ENCODE peak calls at places on chromosomes 5 and 9, in seven cellular contexts. E, N, T, B, Y, S and X are unnamed samples.

GRCh38 chr9:134364391-134365114 is 38.3 kb downstream of the RXRA start:
- DNase-seq in E (no peak), N (no peak), T (no peak), B (no peak), Y (no peak), S (no peak), X (no peak)

GRCh38 chr5:32909207-32909606 is 198.1 kb downstream of the NPR3 start:
- DNase-seq in E (no peak), N (no peak), T (no peak), B (no peak), Y (peak), S (no peak), X (no peak)

GRCh38 chr9:73871636-73872035 is 625.5 kb upstream of the RORB start:
- DNase-seq in E (no peak), N (no peak), T (peak), B (no peak), Y (no peak), S (no peak), X (no peak)

GRCh38 chr5:60856059-60856458 is 12.0 kb upstream of the ELOVL7 start:
- DNase-seq in E (peak), N (no peak), T (no peak), B (peak), Y (peak), S (no peak), X (no peak)

GRCh38 chr5:132258102-132259060 is 885 bp downstream of the PDLIM4 start:
- DNase-seq in E (peak), N (peak), T (no peak), B (peak), Y (peak), S (no peak), X (peak)

GRCh38 chr9:108521063-108521462 is 334.7 kb downstream of the ACTL7B start:
- DNase-seq in E (peak), N (peak), T (peak), B (peak), Y (peak), S (no peak), X (no peak)

GRCh38 chr5:81167078-81167477 is 66.0 kb upstream of the CKMT2 start:
- DNase-seq in E (no peak), N (no peak), T (no peak), B (no peak), Y (no peak), S (no peak), X (no peak)

GRCh38 chr9:137129089-137129455 is 9.9 kb upstream of the GRIN1 start:
- DNase-seq in E (no peak), N (no peak), T (no peak), B (no peak), Y (peak), S (no peak), X (peak)

GRCh38 chr5:53416144-53416730 is 64.2 kb upstream of the FST start:
- DNase-seq in E (peak), N (no peak), T (no peak), B (peak), Y (no peak), S (no peak), X (no peak)

GRCh38 chr5:134446938-134447337 is 35.3 kb upstream of the CDKN2AIPNL start:
- DNase-seq in E (no peak), N (no peak), T (no peak), B (no peak), Y (no peak), S (no peak), X (peak)

GRCh38 chr5:60929024-60929423 is 15.8 kb downstream of the ERCC8 start:
- DNase-seq in E (peak), N (no peak), T (no peak), B (peak), Y (peak), S (no peak), X (no peak)

GRCh38 chr9:111561165-111561719 is 36.3 kb downstream of the ZNF483 start:
- DNase-seq in E (no peak), N (no peak), T (no peak), B (no peak), Y (no peak), S (no peak), X (no peak)

GRCh38 chr5:113230711-113231652 is 203.8 kb downstream of the TSSK1B start:
- DNase-seq in E (peak), N (peak), T (no peak), B (peak), Y (peak), S (no peak), X (no peak)

GRCh38 chr5:95620030-95620869 is at the start of gene GPR150:
- DNase-seq in E (no peak), N (peak), T (peak), B (peak), Y (peak), S (peak), X (peak)

GRCh38 chr9:4145482-4145881 is 154.4 kb downstream of the GLIS3 start:
- DNase-seq in E (no peak), N (no peak), T (no peak), B (no peak), Y (no peak), S (no peak), X (no peak)

GRCh38 chr9:126723807-126724172 is 81.0 kb upstream of the ZBTB43 start:
- DNase-seq in E (no peak), N (no peak), T (no peak), B (no peak), Y (no peak), S (no peak), X (no peak)

GRCh38 chr9:31715250-31715649 is 669.2 kb upstream of the ACO1 start:
- DNase-seq in E (no peak), N (no peak), T (no peak), B (peak), Y (no peak), S (no peak), X (no peak)

GRCh38 chr9:120344230-120344629 is 235.7 kb downstream of the CDK5RAP2 start:
- DNase-seq in E (peak), N (peak), T (no peak), B (peak), Y (peak), S (no peak), X (no peak)

GRCh38 chr5:42767491-42768105 is 11.0 kb downstream of the CCDC152 start:
- DNase-seq in E (peak), N (peak), T (no peak), B (peak), Y (peak), S (peak), X (no peak)

GRCh38 chr9:82797539-82797938 is 265.4 kb downstream of the RASEF start:
- DNase-seq in E (no peak), N (no peak), T (no peak), B (no peak), Y (no peak), S (peak), X (peak)

GRCh38 chr9:97984188-97985057 is 1.3 kb downstream of the ANP32B start:
- DNase-seq in E (peak), N (peak), T (peak), B (peak), Y (peak), S (peak), X (peak)

GRCh38 chr9:97987490-97987889 is 4.3 kb downstream of the ANP32B start:
- DNase-seq in E (no peak), N (no peak), T (no peak), B (no peak), Y (no peak), S (no peak), X (no peak)

GRCh38 chr9:97983524-97984187 is 515 bp downstream of the ANP32B start:
- DNase-seq in E (peak), N (peak), T (peak), B (peak), Y (peak), S (peak), X (peak)

GRCh38 chr9:97985058-97985861 is 2.1 kb downstream of the ANP32B start:
- DNase-seq in E (peak), N (peak), T (no peak), B (peak), Y (peak), S (peak), X (peak)

DNA sequence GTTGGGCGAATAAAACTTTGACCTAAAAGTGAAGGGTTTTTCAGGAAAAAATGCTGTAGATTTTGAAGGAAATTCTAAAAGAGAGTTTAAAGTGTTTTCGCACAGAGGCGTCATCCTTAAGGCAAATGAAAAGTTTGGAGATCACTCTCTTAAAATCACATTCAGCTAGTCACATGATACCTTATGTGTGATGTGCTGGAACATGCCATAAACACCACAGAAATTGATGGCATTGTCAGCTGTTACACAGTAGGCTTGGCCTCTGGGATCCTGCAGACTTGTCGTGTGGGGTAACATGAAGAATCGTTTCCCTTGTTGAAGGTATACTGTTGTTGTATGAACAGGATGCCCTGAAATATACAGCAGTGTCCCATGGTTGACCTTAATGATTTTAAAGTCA is 3.3 kb downstream of the ANP32B start:
- DNase-seq in E (peak), N (no peak), T (no peak), B (peak), Y (no peak), S (no peak), X (no peak)
- H3K4me3 ChIP-seq in E (no peak), N (no peak), T (peak), B (no peak), Y (no peak), S (no peak), X (no peak)

DNA sequence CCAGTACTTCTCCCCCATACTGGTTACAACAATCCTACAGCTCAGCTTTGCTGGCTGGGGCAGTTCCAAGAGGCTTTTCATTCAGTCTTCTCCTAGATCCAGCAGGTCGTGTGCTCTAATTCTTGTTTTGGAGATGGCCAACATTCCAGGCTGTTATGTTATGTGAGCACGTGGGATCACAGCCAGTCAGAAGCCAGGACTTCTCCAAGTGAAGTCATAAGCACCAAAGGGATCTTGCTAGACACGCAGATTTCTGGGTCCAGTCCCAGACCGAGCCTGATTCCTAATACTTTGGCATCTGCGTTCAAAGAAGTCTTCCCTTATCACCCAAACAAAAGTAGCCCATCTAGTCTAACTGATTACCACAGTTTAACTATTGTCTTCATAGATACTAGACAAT is 1.4 kb upstream of the LARP1 start:
- DNase-seq in E (peak), N (no peak), T (peak), B (peak), Y (peak), S (peak), X (peak)
- H3K4me3 ChIP-seq in E (no peak), N (no peak), T (peak), B (peak), Y (no peak), S (no peak), X (no peak)

DNA sequence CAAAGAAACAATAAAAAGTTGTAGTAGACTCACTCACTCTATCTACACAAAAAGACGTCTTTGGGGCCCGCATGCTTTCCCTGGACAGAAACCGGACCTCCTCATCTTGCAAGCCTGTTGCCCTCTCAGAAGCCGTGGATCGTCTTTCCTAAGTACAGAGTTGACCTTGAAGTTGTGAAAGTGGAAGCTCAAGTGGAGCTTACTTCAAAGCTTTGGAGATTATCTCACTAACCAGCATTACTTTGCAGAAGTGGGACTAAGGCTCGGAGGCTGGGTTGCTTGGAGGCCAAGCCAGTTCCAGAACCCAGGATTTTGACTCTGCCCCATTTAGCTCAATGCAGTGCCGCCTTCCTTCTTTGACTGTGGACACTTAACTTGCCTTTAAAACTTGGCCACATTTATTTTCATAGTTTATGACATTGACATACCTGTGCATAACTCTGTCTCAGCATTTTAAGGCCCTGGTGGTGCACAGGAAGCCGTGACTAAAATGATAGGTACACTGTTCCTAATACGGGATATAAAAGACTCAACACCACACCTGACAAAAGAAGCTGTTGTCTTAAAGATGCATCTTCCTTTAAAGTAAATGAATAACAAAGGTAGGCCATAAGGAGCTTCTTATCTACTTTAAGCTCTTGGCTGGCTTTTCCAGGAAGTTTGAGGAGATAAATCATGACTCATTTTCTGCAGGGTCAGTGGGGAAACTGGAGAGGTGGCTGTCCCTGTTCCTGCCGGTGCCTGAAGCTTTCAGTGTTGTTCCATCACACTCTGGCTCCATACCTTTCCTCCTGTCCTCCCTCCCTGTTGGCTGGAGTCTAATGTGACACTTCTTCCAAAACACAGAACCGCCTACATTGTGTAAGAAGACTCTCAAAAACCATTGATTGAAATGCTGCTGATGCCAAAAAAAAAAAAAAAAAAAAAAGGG is 10.7 kb downstream of the SLC25A25 start:
- DNase-seq in E (peak), N (peak), T (peak), B (peak), Y (peak), S (peak), X (peak)
- H3K4me3 ChIP-seq in E (no peak), N (no peak), T (no peak), B (no peak), Y (no peak), S (no peak), X (no peak)

DNA sequence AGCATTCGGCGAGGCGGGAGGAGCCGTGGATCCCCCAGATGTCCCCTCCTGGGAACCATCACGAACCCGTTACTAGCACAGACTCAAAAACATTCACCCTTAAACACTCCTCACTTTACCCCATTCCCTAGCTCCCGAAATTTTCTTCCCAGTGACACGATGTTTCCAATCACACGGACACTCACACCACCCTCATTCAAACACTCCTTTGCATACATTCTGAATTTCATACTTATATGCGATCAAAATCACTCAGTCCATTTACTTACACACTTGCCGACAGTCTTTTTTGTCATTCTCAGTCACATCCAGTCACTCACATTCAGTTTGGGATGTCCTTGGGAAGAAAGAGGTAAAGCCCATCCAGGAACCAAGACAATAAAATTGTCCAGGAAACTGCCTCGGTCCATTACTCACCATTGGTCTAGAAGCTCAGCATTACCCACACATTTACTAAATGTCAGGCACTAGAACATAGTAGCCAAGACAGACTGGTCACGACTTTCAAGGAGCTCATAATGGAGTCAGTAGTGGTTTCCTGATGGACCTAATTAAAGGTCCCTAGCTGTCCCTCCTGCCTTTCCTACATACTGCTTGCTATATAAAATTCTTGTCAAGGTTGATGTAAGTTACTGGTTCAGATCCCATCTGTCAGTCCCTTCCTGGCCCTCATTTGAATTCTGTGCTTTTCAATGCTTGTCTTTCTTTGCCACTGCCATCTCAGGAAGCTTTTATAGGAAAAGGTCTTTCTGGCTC is 574 bp downstream of the SLC35A4 start:
- DNase-seq in E (peak), N (peak), T (no peak), B (peak), Y (peak), S (no peak), X (no peak)
- H3K4me3 ChIP-seq in E (peak), N (peak), T (peak), B (peak), Y (peak), S (peak), X (peak)

DNA sequence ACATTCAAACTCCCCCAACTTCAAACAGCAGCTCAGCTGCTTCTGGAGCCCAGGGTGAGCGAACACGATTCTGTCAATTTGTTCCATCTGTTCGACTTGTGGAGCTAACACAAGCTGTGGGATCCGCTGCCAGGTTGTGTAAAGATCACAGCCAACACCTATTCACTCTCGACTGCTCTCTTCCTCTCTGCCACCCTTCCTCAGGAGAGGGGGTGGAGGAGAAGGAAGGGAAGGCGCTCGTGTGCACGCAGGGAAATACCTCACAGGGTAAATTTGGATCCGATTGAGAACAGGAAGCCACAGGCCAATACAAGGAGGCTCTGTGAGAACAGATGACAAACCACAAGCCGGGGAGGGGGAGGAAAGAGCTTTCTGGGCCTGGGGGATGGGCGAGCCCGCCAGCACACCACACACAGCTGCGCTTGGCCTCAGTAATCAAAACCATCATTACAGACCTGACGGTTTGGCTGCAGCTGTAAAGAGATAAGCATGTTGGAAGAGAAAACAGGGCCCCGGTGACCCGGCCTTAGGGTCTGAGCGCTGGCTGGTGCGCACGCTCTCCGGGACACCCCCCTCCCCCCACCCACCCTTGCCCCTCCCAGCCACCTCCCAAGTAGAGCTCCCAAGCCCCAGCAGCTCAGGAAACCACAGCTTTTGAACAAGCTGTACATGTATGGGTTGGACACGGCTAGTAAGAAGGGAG is 54.2 kb downstream of the PTCH1 start:
- DNase-seq in E (peak), N (no peak), T (no peak), B (peak), Y (peak), S (peak), X (peak)
- H3K4me3 ChIP-seq in E (peak), N (no peak), T (no peak), B (peak), Y (peak), S (peak), X (peak)

GRCh38 chr5:179124853-179125788 is 64.9 kb downstream of the ZNF354C start:
- DNase-seq in E (no peak), N (no peak), T (no peak), B (no peak), Y (no peak), S (no peak), X (no peak)

GRCh38 chr5:179126506-179126991 is 66.4 kb downstream of the ZNF354C start:
- DNase-seq in E (no peak), N (no peak), T (no peak), B (no peak), Y (no peak), S (no peak), X (no peak)

GRCh38 chr5:179127136-179128040 is 67.2 kb downstream of the ZNF354C start:
- DNase-seq in E (no peak), N (no peak), T (no peak), B (no peak), Y (no peak), S (no peak), X (no peak)

GRCh38 chr5:179124329-179124852 is 64.2 kb downstream of the ZNF354C start:
- DNase-seq in E (no peak), N (no peak), T (no peak), B (no peak), Y (no peak), S (no peak), X (no peak)

GRCh38 chr5:179125789-179126505 is 65.8 kb downstream of the ZNF354C start:
- DNase-seq in E (no peak), N (no peak), T (no peak), B (no peak), Y (no peak), S (no peak), X (no peak)
- H3K4me3 ChIP-seq in E (no peak), N (no peak), T (no peak), B (no peak), Y (no peak), S (no peak), X (no peak)